ENCODE peak calls at places on chromosomes 3 and 15, in ten cellular contexts. P is endothelial cell of umbilical vein, X is GM12891, H is GM12892, V is prostate gland, S is IMR-90, Z is A549, O is uterus, D is heart left ventricle, U is ovary. L is an unnamed sample.

GRCh38 chr15:22880981-22881738 is 42.7 kb downstream of the NIPA2 start:
- DNase-seq in D (no peak), O (no peak), V (no peak), H (no peak), X (no peak), S (no peak), U (no peak), Z (no peak), P (no peak), L (no peak)

GRCh38 chr3:23580337-23580736 is 225.4 kb upstream of the UBE2E1 start:
- DNase-seq in V (no peak), O (no peak), X (no peak), P (no peak), U (no peak), S (peak; percentile 87), Z (peak; percentile 83), D (no peak), H (no peak), L (no peak)

GRCh38 chr15:89335289-89336041 is 841 bp upstream of the POLG start:
- DNase-seq in U (peak; percentile 46), O (peak; percentile 21), H (peak; percentile 41), X (no peak), V (peak; percentile 49), S (no peak), P (peak; percentile 52), Z (no peak), D (no peak), L (peak; percentile 77)

GRCh38 chr3:165128544-165128943 is 50.2 kb upstream of the SI start:
- DNase-seq in P (no peak), H (no peak), D (no peak), O (no peak), S (no peak), X (no peak), Z (no peak), U (no peak), V (no peak), L (no peak)

GRCh38 chr3:46442591-46443530 is 21.8 kb downstream of the LTF start:
- DNase-seq in Z (peak; percentile 51), S (no peak), V (no peak), X (no peak), O (no peak), P (no peak), D (no peak), U (peak; percentile 50), H (no peak), L (no peak)

GRCh38 chr3:36733162-36733696 is 31.1 kb downstream of the DCLK3 start:
- DNase-seq in O (no peak), D (no peak), U (no peak), H (no peak), S (no peak), Z (no peak), X (no peak), V (no peak), P (no peak), L (no peak)

GRCh38 chr3:25664066-25664809 is 469 bp downstream of the TOP2B start:
- DNase-seq in U (peak; percentile 79), X (no peak), P (peak; percentile 64), Z (peak; percentile 42), H (peak; percentile 25), V (peak; percentile 67), S (peak; percentile 41), O (peak; percentile 73), D (peak; percentile 73), L (peak; percentile 23)

GRCh38 chr15:92715753-92716152 is 60.2 kb upstream of the FAM174B start:
- DNase-seq in V (no peak), Z (no peak), D (no peak), O (no peak), H (no peak), U (peak; percentile 27), X (no peak), S (peak; percentile 37), P (peak; percentile 84), L (no peak)

GRCh38 chr15:84824260-84824690 is 7.1 kb downstream of the ALPK3 start:
- DNase-seq in D (peak; percentile 60), U (peak; percentile 83), O (peak; percentile 88), Z (no peak), S (no peak), V (no peak), H (no peak), P (no peak), X (no peak), L (no peak)

GRCh38 chr3:81218023-81218422 is 543.4 kb downstream of the GBE1 start:
- DNase-seq in V (no peak), O (no peak), U (no peak), H (no peak), Z (peak; percentile 19), X (no peak), D (no peak), S (no peak), P (peak; percentile 41), L (no peak)

GRCh38 chr15:28967071-28967470 is 81.3 kb downstream of the APBA2 start:
- DNase-seq in V (no peak), U (no peak), D (no peak), P (no peak), H (no peak), S (peak; percentile 70), Z (no peak), X (no peak), O (no peak), L (no peak)

GRCh38 chr15:98560338-98560737 is 88.0 kb upstream of the IGF1R start:
- DNase-seq in Z (no peak), O (no peak), D (no peak), H (no peak), X (no peak), V (no peak), S (no peak), U (no peak), P (no peak), L (no peak)

GRCh38 chr3:45969953-45970352 is 25.7 kb downstream of the FYCO1 start:
- DNase-seq in S (no peak), V (no peak), P (no peak), D (no peak), Z (no peak), U (no peak), O (no peak), H (no peak), X (no peak), L (no peak)

GRCh38 chr3:143601738-143602480 is 246.4 kb downstream of the SLC9A9 start:
- DNase-seq in H (no peak), U (no peak), S (peak; percentile 37), Z (no peak), X (no peak), V (peak; percentile 86), D (peak; percentile 54), P (peak; percentile 24), O (no peak), L (no peak)

GRCh38 chr3:13884851-13885703 is 5.2 kb upstream of the WNT7A start:
- DNase-seq in V (peak; percentile 67), H (peak; percentile 46), U (no peak), Z (no peak), D (no peak), O (no peak), S (no peak), X (peak; percentile 47), P (no peak), L (peak; percentile 76)

GRCh38 chr3:51938780-51939425 is 2.8 kb downstream of the RRP9 start:
- DNase-seq in H (no peak), V (no peak), O (no peak), U (no peak), X (no peak), Z (no peak), P (no peak), D (no peak), S (no peak), L (no peak)

DNA sequence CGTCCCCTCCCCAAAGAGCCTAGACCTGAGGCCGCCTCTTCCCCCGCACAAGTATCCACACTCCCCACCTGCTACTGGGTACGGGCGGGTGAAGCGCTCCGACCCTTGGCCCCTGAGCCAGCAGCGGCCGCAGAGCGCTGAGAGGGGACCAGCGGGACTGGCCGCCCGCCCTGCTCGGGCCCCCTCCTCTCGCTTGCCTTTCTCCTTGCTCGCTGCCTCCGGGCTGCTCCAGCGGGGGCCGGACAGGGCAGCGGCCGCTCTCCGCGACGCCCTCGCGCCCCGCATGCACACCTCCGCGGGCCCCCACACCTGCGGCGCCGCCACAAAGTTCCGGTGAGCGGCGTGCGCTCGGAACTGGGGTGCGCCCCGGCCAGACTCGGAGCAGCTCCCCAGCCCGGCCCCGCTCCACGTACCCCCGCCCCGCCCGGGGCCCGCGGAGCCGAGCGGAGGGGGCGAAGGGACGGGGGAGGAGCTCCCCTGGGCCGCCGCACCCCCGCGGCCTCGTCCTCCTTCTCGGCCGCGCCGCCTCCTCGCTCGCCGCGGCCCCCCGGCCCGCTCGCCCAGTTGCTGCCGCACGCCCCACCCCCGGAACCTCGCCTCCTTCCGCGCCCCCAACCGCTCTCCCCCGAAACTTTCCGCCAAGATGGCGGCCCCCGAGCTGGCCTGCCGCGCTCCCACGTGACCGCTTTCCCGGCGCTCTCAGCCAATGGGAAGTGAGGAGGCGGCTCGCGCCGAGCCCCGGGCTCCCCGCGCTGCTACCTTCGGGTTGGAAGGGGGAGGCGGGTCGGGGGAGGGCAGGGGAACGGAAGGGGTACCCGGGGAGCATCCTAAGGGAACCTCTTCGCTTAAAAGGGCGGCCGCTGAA is 704 bp downstream of the DLG1 start:
- DNase-seq in Z (peak; percentile 83), X (peak; percentile 87), D (peak; percentile 93), P (peak; percentile 89), U (peak; percentile 84), O (peak; percentile 87), V (peak; percentile 89), H (peak; percentile 88), S (peak; percentile 82), L (peak; percentile 86)
- TF ChIP-seq POLR2A in Z (peak; percentile 37), X (no peak), D (no peak), P (peak; percentile 23), U (no peak), O (no peak), V (peak; percentile 28), H (no peak), S (peak; percentile 30), L (peak; percentile 39)

GRCh38 chr15:80323285-80323684 is 71.3 kb upstream of the CTXND1 start:
- DNase-seq in H (no peak), P (no peak), O (no peak), Z (no peak), S (no peak), V (no peak), X (no peak), D (no peak), U (no peak), L (no peak)
- TF ChIP-seq POLR2A in H (no peak), P (no peak), O (no peak), Z (no peak), S (no peak), V (no peak), X (no peak), D (no peak), U (no peak), L (no peak)

DNA sequence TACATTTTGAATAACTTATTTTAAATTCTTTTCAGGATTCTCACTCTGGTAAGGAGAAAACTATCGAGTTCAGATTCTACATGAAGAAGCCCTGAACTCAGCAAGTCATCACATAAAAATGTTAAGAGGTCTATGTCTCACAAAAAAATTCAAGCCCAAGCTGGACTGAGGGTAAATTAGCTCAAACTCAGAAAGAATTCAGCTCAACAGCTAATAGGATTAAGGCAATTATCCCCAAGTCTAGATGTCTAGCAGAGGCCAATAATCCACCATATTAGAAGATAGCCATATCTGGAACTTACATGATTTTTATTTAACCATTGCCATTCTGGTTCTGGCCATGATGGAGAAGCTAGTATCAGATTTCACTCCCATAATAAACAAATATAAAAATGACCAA is 909.7 kb downstream of the PLOD2 start:
- DNase-seq in S (no peak), Z (no peak), U (no peak), O (no peak), H (no peak), D (no peak), X (no peak), P (no peak), V (no peak), L (no peak)
- TF ChIP-seq POLR2A in S (no peak), Z (no peak), U (no peak), O (no peak), H (no peak), D (no peak), X (no peak), P (no peak), V (no peak), L (no peak)

GRCh38 chr3:184711366-184712247 is at the start of gene MAGEF1:
- DNase-seq in O (peak; percentile 85), U (peak; percentile 79), V (peak; percentile 65), X (peak; percentile 75), Z (peak; percentile 85), P (peak; percentile 57), S (peak; percentile 81), D (peak; percentile 91), H (peak; percentile 71), L (peak; percentile 97)
- TF ChIP-seq POLR2A in O (no peak), U (peak; percentile 62), V (peak; percentile 70), X (no peak), Z (peak; percentile 70), P (peak; percentile 28), S (peak; percentile 56), D (no peak), H (peak; percentile 67), L (peak; percentile 77)

L was measured in H54.